ENCODE peak calls at places on chromosome 6, in seven cellular contexts. O is nephron progenitor cell, E is lower lobe of right lung, V is keratinocyte, N is fibroblast of lung, D is ascending aorta, R is lung. T is an unnamed sample.

GRCh38 chr6:12815089-12815488 is 98.5 kb downstream of the PHACTR1 start:
- DNase-seq in O (no peak), E (no peak), V (no peak), N (no peak), D (no peak), R (no peak), T (no peak)

GRCh38 chr6:88177961-88178464 is 11.9 kb upstream of the CNR1 start:
- DNase-seq in O (no peak), E (no peak), V (no peak), N (peak), D (no peak), R (no peak), T (peak)

GRCh38 chr6:91099501-91099900 is 512.6 kb upstream of the MAP3K7 start:
- DNase-seq in O (no peak), E (no peak), V (no peak), N (no peak), D (no peak), R (no peak), T (no peak)

GRCh38 chr6:108115598-108116058 is 41.1 kb upstream of the OSTM1 start:
- DNase-seq in O (peak), E (peak), V (no peak), N (peak), D (no peak), R (peak), T (no peak)

GRCh38 chr6:44452725-44453124 is 65.2 kb downstream of the CDC5L start:
- DNase-seq in O (no peak), E (no peak), V (no peak), N (peak), D (no peak), R (no peak), T (no peak)

GRCh38 chr6:52574709-52575489 is 2.0 kb downstream of the TRAM2 start:
- DNase-seq in O (no peak), E (peak), V (no peak), N (peak), D (no peak), R (peak), T (peak)

GRCh38 chr6:108408453-108408852 is 113.6 kb downstream of the AFG1L start:
- DNase-seq in O (no peak), E (no peak), V (no peak), N (peak), D (no peak), R (no peak), T (no peak)

GRCh38 chr6:12751694-12752304 is 35.2 kb downstream of the PHACTR1 start:
- DNase-seq in O (peak), E (peak), V (peak), N (peak), D (no peak), R (peak), T (peak)

GRCh38 chr6:105191351-105191750 is 11.5 kb upstream of the POPDC3 start:
- DNase-seq in O (no peak), E (no peak), V (no peak), N (peak), D (no peak), R (no peak), T (no peak)

GRCh38 chr6:63352587-63353281 is 33.0 kb upstream of the LGSN start:
- DNase-seq in O (peak), E (no peak), V (no peak), N (peak), D (no peak), R (peak), T (peak)
- TF ChIP-seq CTCF in O (peak), E (peak), V (peak), N (peak), D (no peak), R (peak), T (peak)

GRCh38 chr6:144093658-144094057 is 1.7 kb downstream of the SF3B5 start:
- DNase-seq in O (no peak), E (no peak), V (no peak), N (no peak), D (no peak), R (no peak), T (no peak)

GRCh38 chr6:144095134-144096002 is at the start of gene SF3B5:
- DNase-seq in O (peak), E (peak), V (peak), N (peak), D (peak), R (peak), T (peak)

GRCh38 chr6:144103026-144103563 is 7.7 kb upstream of the SF3B5 start:
- DNase-seq in O (no peak), E (no peak), V (no peak), N (no peak), D (no peak), R (no peak), T (no peak)

GRCh38 chr6:144094731-144095133 is 641 bp downstream of the SF3B5 start:
- DNase-seq in O (no peak), E (no peak), V (no peak), N (no peak), D (no peak), R (no peak), T (peak)

GRCh38 chr6:144098993-144099392 is 3.6 kb upstream of the SF3B5 start:
- DNase-seq in O (no peak), E (no peak), V (no peak), N (no peak), D (no peak), R (no peak), T (no peak)
- TF ChIP-seq CTCF in O (no peak), E (no peak), V (no peak), N (no peak), D (no peak), R (no peak), T (no peak)

GRCh38 chr6:38897507-38897906 is 151.1 kb upstream of the GLP1R start:
- DNase-seq in O (no peak), E (no peak), V (no peak), N (no peak), D (no peak), R (no peak), T (no peak)
- TF ChIP-seq CTCF in O (no peak), E (no peak), V (no peak), N (no peak), D (no peak), R (no peak), T (no peak)

GRCh38 chr6:83517500-83517899 is 5.2 kb downstream of the PRSS35 start:
- DNase-seq in O (no peak), E (no peak), V (no peak), N (no peak), D (no peak), R (no peak), T (no peak)

GRCh38 chr6:83514877-83515466 is 2.6 kb downstream of the PRSS35 start:
- DNase-seq in O (peak), E (no peak), V (peak), N (peak), D (no peak), R (no peak), T (peak)

GRCh38 chr6:83509416-83509815 is 2.9 kb upstream of the PRSS35 start:
- DNase-seq in O (no peak), E (no peak), V (no peak), N (no peak), D (no peak), R (no peak), T (no peak)

DNA sequence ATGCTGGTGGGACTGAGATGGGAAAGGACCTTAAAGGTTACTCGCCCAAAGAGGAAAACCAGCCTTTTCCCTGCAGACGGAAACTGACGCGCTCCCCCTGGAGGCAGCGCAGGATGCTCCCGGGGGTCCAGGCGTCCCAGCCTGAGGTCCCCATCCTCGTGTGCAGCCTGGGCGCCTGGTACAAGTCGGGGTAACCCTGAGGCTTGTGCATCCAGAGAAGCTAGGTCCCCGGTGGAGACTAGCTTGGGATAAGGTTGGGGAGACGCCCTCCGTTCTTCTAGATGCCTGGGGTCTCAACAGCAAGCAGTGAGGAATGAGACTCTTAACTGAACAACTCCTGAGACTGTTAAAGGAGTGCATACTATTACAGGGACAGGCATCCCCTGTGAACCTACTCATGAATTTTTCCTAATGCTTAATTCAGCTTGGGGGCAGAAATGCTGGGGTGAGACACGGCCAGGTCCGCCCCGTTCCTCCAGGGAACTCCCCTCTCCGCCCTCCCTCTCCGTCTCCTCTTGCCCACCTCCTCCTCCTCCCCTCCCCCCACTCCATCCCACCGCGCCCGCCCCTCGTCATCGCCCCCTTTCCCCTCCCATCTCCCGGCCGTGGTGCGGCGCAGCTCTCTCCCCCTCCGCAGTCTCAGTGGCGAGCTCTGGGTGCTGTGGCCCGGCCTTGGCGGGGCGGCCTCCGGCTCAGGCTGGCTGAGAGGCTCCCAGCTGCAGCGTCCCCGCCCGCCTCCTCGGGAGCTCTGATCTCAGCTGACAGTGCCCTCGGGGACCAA is at the start of gene PRSS35:
- DNase-seq in O (peak), E (peak), V (no peak), N (peak), D (no peak), R (no peak), T (peak)
- TF ChIP-seq CTCF in O (peak), E (peak), V (peak), N (peak), D (peak), R (peak), T (peak)

DNA sequence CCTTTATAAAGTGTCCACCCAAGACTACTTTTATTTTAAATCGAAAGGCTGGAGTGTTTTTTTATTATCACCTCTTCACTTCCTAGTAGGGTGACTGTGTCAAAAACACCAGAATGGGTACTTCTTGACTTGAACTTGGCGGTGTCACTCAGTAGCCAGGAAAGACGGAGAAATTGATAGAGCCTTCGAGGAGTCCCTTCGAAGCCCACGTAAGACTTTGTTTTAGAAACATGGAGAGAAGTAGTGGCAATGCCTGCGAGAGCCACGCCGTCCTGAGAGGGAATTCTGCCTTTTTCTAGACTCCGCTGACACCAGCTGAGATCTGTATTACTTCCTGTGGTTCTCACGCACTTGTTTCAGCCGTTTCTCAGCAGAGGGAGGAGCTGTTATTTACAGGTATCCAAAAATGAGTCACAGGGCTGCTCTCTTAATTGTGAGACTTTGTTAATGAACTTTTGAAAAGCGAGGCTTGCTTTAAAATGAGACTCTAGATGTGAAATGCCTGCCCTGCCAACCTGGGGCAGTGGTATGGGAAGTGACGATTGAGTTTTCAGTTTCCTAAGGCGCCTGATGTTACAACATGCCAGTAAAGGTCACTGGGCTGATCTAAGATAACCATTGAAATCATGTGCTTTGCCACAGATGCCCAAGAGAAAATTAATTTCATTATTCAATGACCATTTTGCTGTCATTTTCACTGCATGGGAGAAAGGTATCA is 852 bp downstream of the STX11 start:
- DNase-seq in O (no peak), E (peak), V (no peak), N (peak), D (no peak), R (peak), T (peak)
- TF ChIP-seq CTCF in O (peak), E (no peak), V (no peak), N (no peak), D (no peak), R (no peak), T (no peak)

GRCh38 chr6:163501022-163501421 is 86.5 kb downstream of the QKI start:
- DNase-seq in O (no peak), E (no peak), V (no peak), N (no peak), D (no peak), R (no peak), T (no peak)
- TF ChIP-seq CTCF in O (no peak), E (no peak), V (no peak), N (no peak), D (no peak), R (no peak), T (no peak)

GRCh38 chr6:136288566-136289326 is 900 bp downstream of the BCLAF1 start:
- DNase-seq in O (peak), E (peak), V (no peak), N (peak), D (peak), R (peak), T (peak)
- TF ChIP-seq CTCF in O (peak), E (no peak), V (no peak), N (peak), D (peak), R (no peak), T (no peak)

T was measured in GM10248.